ENCODE peak calls at places on chromosomes 3 and 15, in ten cellular contexts. Q, I, E, A, S, K, J, V, P and M are unnamed samples.

GRCh38 chr3:55204417-55204816 is 276.6 kb upstream of the LRTM1 start:
- DNase-seq in Q (no peak), I (no peak), E (peak; percentile 42), A (no peak), S (no peak), K (peak; percentile 35), J (no peak), V (no peak), P (no peak), M (no peak)

GRCh38 chr15:85730001-85730820 is 64.5 kb downstream of the KLHL25 start:
- DNase-seq in Q (peak; percentile 47), I (no peak), E (peak; percentile 71), A (no peak), S (peak; percentile 74), K (no peak), J (no peak), V (no peak), P (peak; percentile 34), M (no peak)

GRCh38 chr3:45958333-45958791 is 15.1 kb downstream of the CXCR6 start:
- DNase-seq in Q (no peak), I (no peak), E (peak; percentile 81), A (no peak), S (no peak), K (peak; percentile 32), J (no peak), V (no peak), P (no peak), M (no peak)

GRCh38 chr3:128703561-128703960 is 22.4 kb upstream of the RAB7A start:
- DNase-seq in Q (no peak), I (no peak), E (no peak), A (no peak), S (no peak), K (no peak), J (no peak), V (no peak), P (no peak), M (no peak)

GRCh38 chr15:89199734-89200133 is 21.6 kb downstream of the RLBP1 start:
- DNase-seq in Q (no peak), I (no peak), E (no peak), A (no peak), S (no peak), K (no peak), J (no peak), V (no peak), P (peak; percentile 45), M (no peak)

GRCh38 chr15:75420698-75421097 is 30.8 kb downstream of the SIN3A start:
- DNase-seq in Q (no peak), I (no peak), E (peak; percentile 62), A (no peak), S (no peak), K (no peak), J (no peak), V (no peak), P (no peak), M (no peak)

GRCh38 chr3:28971156-28971555 is 309.7 kb upstream of the RBMS3 start:
- DNase-seq in Q (no peak), I (no peak), E (no peak), A (no peak), S (no peak), K (no peak), J (no peak), V (no peak), P (no peak), M (no peak)

GRCh38 chr15:68820205-68820588 is 498 bp downstream of the ANP32A start:
- DNase-seq in Q (no peak), I (no peak), E (no peak), A (peak; percentile 52), S (peak; percentile 70), K (peak; percentile 55), J (no peak), V (peak; percentile 46), P (peak; percentile 54), M (peak; percentile 59)

GRCh38 chr3:97658670-97659285 is 105.8 kb upstream of the ARL6 start:
- DNase-seq in Q (peak; percentile 8), I (no peak), E (peak; percentile 2), A (no peak), S (peak; percentile 39), K (no peak), J (no peak), V (no peak), P (no peak), M (no peak)

GRCh38 chr3:194773216-194773615 is 87.5 kb downstream of the FAM43A start:
- DNase-seq in Q (no peak), I (no peak), E (no peak), A (peak; percentile 41), S (peak; percentile 19), K (peak; percentile 51), J (no peak), V (no peak), P (peak; percentile 45), M (peak; percentile 42)

GRCh38 chr3:30680789-30681188 is 74.4 kb downstream of the TGFBR2 start:
- DNase-seq in Q (no peak), I (no peak), E (no peak), A (no peak), S (no peak), K (no peak), J (no peak), V (no peak), P (peak; percentile 34), M (no peak)

GRCh38 chr15:52183562-52184173 is 7.5 kb downstream of the GNB5 start:
- DNase-seq in Q (no peak), I (no peak), E (peak; percentile 39), A (peak; percentile 19), S (peak; percentile 47), K (no peak), J (peak; percentile 57), V (peak; percentile 34), P (no peak), M (no peak)

GRCh38 chr15:74651251-74651741 is 35.7 kb downstream of the CLK3 start:
- DNase-seq in Q (no peak), I (no peak), E (no peak), A (no peak), S (no peak), K (no peak), J (no peak), V (no peak), P (no peak), M (peak; percentile 20)

GRCh38 chr3:47017504-47018268 is 38.2 kb downstream of the NBEAL2 start:
- DNase-seq in Q (no peak), I (no peak), E (peak; percentile 26), A (no peak), S (no peak), K (no peak), J (no peak), V (no peak), P (no peak), M (peak; percentile 5)

GRCh38 chr3:161551697-161552096 is 55.1 kb downstream of the OTOL1 start:
- DNase-seq in Q (no peak), I (no peak), E (no peak), A (no peak), S (no peak), K (no peak), J (no peak), V (no peak), P (no peak), M (no peak)

DNA sequence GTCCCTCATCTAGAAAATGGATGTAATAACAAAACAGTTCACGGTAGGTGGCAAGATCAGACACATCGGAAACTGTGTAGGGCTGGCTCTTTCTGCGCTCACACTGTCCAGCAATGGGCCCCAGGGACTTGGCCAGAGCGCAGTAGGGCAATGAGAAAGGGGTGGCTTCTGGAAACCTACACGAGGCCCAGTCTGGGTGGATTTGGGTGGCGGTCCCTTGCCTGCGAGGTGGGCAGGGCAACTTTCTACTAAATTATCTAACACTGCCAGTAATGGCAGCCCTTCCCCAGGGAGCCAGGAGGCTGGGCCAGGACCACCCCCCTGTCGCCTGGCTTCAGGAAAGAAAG is 2.1 kb upstream of the TNK2 start:
- DNase-seq in Q (no peak), I (no peak), E (no peak), A (no peak), S (no peak), K (no peak), J (no peak), V (no peak), P (no peak), M (no peak)
- H3K27ac ChIP-seq in Q (peak overlapping the region; percentile 31), I (peak overlapping the region; percentile 83), E (no peak overlapping the region), A (peak overlapping the region; percentile 65), S (peak overlapping the region; percentile 97), K (peak overlapping the region; percentile 72), J (peak overlapping the region; percentile 81), V (peak overlapping the region; percentile 85), P (no peak overlapping the region), M (no peak overlapping the region)

DNA sequence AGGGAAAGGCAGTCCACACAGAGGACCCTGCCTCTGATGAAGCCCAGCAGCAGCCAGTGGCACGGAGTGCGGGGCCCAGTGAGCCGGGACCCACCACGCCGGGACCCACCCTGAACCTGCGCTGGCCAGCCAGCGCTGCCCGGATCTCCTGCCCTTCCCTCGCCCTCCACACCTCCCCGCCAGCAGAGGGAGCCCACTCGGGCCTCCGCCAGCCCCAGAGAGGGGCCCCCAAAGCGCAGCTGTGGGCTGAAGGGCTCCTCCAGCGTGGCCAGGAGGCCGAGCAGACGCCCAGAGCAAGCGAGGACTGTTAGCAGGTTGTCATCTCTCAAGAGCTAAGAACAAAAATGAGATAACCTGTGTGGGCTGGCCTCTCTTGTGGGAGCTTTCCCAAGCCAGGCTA is 81.3 kb upstream of the ATP10A start:
- DNase-seq in Q (no peak), I (no peak), E (no peak), A (no peak), S (no peak), K (no peak), J (no peak), V (no peak), P (no peak), M (no peak)
- TF ChIP-seq CTCF in Q (no peak), I (no peak), E (no peak), A (no peak), S (no peak), K (no peak), J (no peak), V (no peak), P (no peak), M (no peak)

DNA sequence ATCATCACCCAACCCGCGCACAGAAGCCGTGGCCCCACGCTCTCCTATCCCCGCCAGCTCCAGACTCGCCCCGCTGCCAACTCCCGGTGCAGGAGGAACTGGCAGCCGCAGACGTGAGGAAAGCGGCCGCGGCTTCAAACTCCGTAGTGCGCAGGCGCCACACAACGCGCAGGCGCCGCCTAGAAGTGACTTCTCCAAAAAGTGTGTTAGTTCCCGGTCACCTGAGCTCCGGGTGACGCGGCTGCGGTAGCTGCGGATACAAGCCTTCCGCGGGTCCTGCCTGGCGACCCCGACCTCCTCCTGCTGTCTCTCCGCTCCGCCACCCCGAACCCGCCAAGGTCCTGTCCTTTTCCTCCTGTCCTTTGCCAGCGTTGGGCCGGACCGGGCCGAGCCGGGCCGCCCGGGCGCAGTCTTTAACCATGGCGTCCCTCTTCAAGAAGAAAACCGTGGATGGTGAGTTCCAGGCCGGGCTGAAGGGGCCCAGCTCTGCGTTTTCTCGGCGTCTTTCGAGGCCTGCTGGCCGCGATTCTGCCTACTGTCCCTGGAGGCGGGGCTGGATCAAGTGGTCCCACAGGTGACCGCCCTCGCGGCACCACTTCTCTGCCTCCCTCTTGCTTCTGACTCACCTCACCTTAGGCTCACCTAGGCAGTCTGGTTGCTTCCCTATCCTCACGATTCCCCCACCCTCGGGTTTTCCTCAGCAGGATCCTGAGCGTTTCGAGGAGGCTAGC is at the start of gene CHMP2B:
- DNase-seq in Q (peak; percentile 74), I (peak; percentile 91), E (peak; percentile 89), A (peak; percentile 95), S (peak; percentile 94), K (peak; percentile 93), J (peak; percentile 97), V (peak; percentile 96), P (peak; percentile 95), M (peak; percentile 95)
- TF ChIP-seq POLR2A in Q (peak; percentile 78), I (peak; percentile 92), E (peak; percentile 72), A (peak; percentile 93), S (peak; percentile 81), K (peak; percentile 86), J (peak; percentile 77), V (no peak), P (no peak), M (peak; percentile 90)

GRCh38 chr15:29819979-29820801 is 2.1 kb downstream of the TJP1 start:
- DNase-seq in Q (no peak), I (no peak), E (peak; percentile 28), A (no peak), S (no peak), K (no peak), J (no peak), V (no peak), P (no peak), M (no peak)
- H3K27ac ChIP-seq in Q (peak overlapping the region; percentile 93), I (peak overlapping the region; percentile 95), E (peak overlapping the region; percentile 51), A (peak overlapping the region; percentile 96), S (peak overlapping the region; percentile 95), K (peak overlapping the region; percentile 99), J (peak overlapping the region; percentile 98), V (peak overlapping the region; percentile 99), P (peak overlapping the region; percentile 99), M (no peak overlapping the region)